ENCODE peak calls at places on chromosome 5, in eight cellular contexts. F is stimulated activated CD4-positive, alpha-beta T cell treated with anti-CD3 and anti-CD28 coated beads, Interleukin-1b, Interleukin-23, amount 100 ng/mL, for 48 hours; C is brain microvascular endothelial cell; M is immature natural killer cell; W is activated T-helper 1 cell treated with anti-CD3 and anti-CD28 coated beads, Interleukin-2, amount 50 U/mL, for 16 hours; A is NCI-H446 treated with DMSO at 0.1 percent for 48 hours; H is lung; Z is H7. K is an unnamed sample.
A peak's percentile ranks its signal among the peaks of the same experiment; 100 is the strongest.

GRCh38 chr5:43042626-43043399 is 2.7 kb upstream of the ANXA2R start:
- DNase-seq in F (peak; percentile 76), C (peak; percentile 58), M (peak; percentile 87), W (peak; percentile 40), A (peak; percentile 73), H (peak; percentile 75), Z (no peak), K (no peak)

GRCh38 chr5:138033916-138034315 is 1.0 kb upstream of the FAM13B start:
- DNase-seq in F (no peak), C (peak; percentile 55), M (no peak), W (no peak), A (no peak), H (no peak), Z (no peak), K (no peak)

GRCh38 chr5:150278916-150279315 is 10.7 kb downstream of the CAMK2A start:
- DNase-seq in F (no peak), C (peak; percentile 79), M (no peak), W (no peak), A (no peak), H (no peak), Z (no peak), K (no peak)

GRCh38 chr5:42855386-42855785 is 43.7 kb upstream of the SELENOP start:
- DNase-seq in F (no peak), C (no peak), M (no peak), W (no peak), A (no peak), H (no peak), Z (no peak), K (no peak)

GRCh38 chr5:154268073-154268472 is 77.5 kb downstream of the GALNT10 start:
- DNase-seq in F (no peak), C (no peak), M (no peak), W (no peak), A (no peak), H (no peak), Z (no peak), K (no peak)

GRCh38 chr5:158560170-158560569 is 539.5 kb downstream of the EBF1 start:
- DNase-seq in F (no peak), C (peak; percentile 63), M (no peak), W (no peak), A (no peak), H (no peak), Z (no peak), K (no peak)

GRCh38 chr5:111432828-111433536 is 79.4 kb downstream of the STARD4 start:
- DNase-seq in F (no peak), C (peak; percentile 43), M (no peak), W (no peak), A (no peak), H (no peak), Z (no peak), K (no peak)

GRCh38 chr5:149581931-149582768 is 852 bp downstream of the ARHGEF37 start:
- DNase-seq in F (no peak), C (no peak), M (no peak), W (no peak), A (no peak), H (no peak), Z (peak; percentile 65), K (no peak)

GRCh38 chr5:27875148-27875547 is 836.8 kb upstream of the CDH9 start:
- DNase-seq in F (no peak), C (no peak), M (no peak), W (no peak), A (no peak), H (no peak), Z (no peak), K (no peak)

GRCh38 chr5:173327948-173328895 is at the start of gene STC2:
- DNase-seq in F (peak; percentile 84), C (peak; percentile 95), M (no peak), W (no peak), A (no peak), H (no peak), Z (peak; percentile 98), K (no peak)

GRCh38 chr5:136200130-136200529 is 7.2 kb upstream of the SMIM32 start:
- DNase-seq in F (no peak), C (no peak), M (no peak), W (no peak), A (no peak), H (peak; percentile 14), Z (peak; percentile 7), K (no peak)

GRCh38 chr5:139649082-139649991 is 1.2 kb downstream of the CXXC5 start:
- DNase-seq in F (no peak), C (no peak), M (no peak), W (no peak), A (no peak), H (no peak), Z (no peak), K (no peak)

K was measured in omental fat pad.